ENCODE peak calls at places on chromosome 14, in eight cellular contexts. One of them, this sample, is unnamed.

GRCh38 chr14:52694761-52695480 is 437 bp downstream of the ERO1A start:
- DNase-seq in HepG2: peak; percentile 25
- DNase-seq in lower leg skin: no peak
- DNase-seq in GM12891: peak; percentile 24
- DNase-seq in esophagus squamous epithelium: peak; percentile 12
- DNase-seq in HCT116: no peak
- DNase-seq in transverse colon: peak; percentile 64
- DNase-seq in right lobe of liver: peak; percentile 69
- DNase-seq in this sample: peak; percentile 58

GRCh38 chr14:58098507-58098906 is 53.5 kb downstream of the ARMH4 start:
- DNase-seq in HepG2: no peak
- DNase-seq in transverse colon: peak; percentile 10
- DNase-seq in HCT116: no peak
- DNase-seq in GM12891: no peak
- DNase-seq in esophagus squamous epithelium: no peak
- DNase-seq in lower leg skin: no peak
- DNase-seq in right lobe of liver: no peak
- DNase-seq in this sample: no peak

GRCh38 chr14:105098316-105098715 is 33.1 kb upstream of the GPR132 start:
- DNase-seq in transverse colon: no peak
- DNase-seq in HCT116: no peak
- DNase-seq in GM12891: no peak
- DNase-seq in right lobe of liver: no peak
- DNase-seq in esophagus squamous epithelium: no peak
- DNase-seq in HepG2: no peak
- DNase-seq in lower leg skin: no peak
- DNase-seq in this sample: no peak

GRCh38 chr14:85296466-85297210 is 233.3 kb upstream of the FLRT2 start:
- DNase-seq in GM12891: no peak
- DNase-seq in right lobe of liver: no peak
- DNase-seq in esophagus squamous epithelium: no peak
- DNase-seq in lower leg skin: no peak
- DNase-seq in transverse colon: no peak
- DNase-seq in HepG2: no peak
- DNase-seq in HCT116: no peak
- DNase-seq in this sample: peak; percentile 92

GRCh38 chr14:92409069-92409468 is 86.1 kb downstream of the SLC24A4 start:
- DNase-seq in HCT116: no peak
- DNase-seq in right lobe of liver: no peak
- DNase-seq in lower leg skin: no peak
- DNase-seq in HepG2: no peak
- DNase-seq in transverse colon: peak; percentile 17
- DNase-seq in esophagus squamous epithelium: no peak
- DNase-seq in GM12891: no peak
- DNase-seq in this sample: no peak

GRCh38 chr14:36086629-36087380 is 89.7 kb downstream of the PTCSC3 start:
- DNase-seq in lower leg skin: no peak
- DNase-seq in right lobe of liver: no peak
- DNase-seq in esophagus squamous epithelium: no peak
- DNase-seq in HepG2: no peak
- DNase-seq in GM12891: no peak
- DNase-seq in transverse colon: no peak
- DNase-seq in HCT116: no peak
- DNase-seq in this sample: no peak

GRCh38 chr14:64971890-64972785 is at the start of gene RAB15:
- DNase-seq in esophagus squamous epithelium: no peak
- DNase-seq in right lobe of liver: no peak
- DNase-seq in HepG2: no peak
- DNase-seq in lower leg skin: no peak
- DNase-seq in HCT116: no peak
- DNase-seq in transverse colon: peak; percentile 32
- DNase-seq in GM12891: peak; percentile 67
- DNase-seq in this sample: peak; percentile 30

GRCh38 chr14:91229743-91230200 is 14.7 kb downstream of the GPR68 start:
- DNase-seq in right lobe of liver: no peak
- DNase-seq in HCT116: no peak
- DNase-seq in GM12891: peak; percentile 68
- DNase-seq in esophagus squamous epithelium: no peak
- DNase-seq in lower leg skin: no peak
- DNase-seq in transverse colon: peak; percentile 48
- DNase-seq in HepG2: no peak
- DNase-seq in this sample: no peak

GRCh38 chr14:39426605-39427004 is 5.6 kb downstream of the FBXO33 start:
- DNase-seq in HepG2: peak; percentile 56
- DNase-seq in HCT116: no peak
- DNase-seq in esophagus squamous epithelium: no peak
- DNase-seq in GM12891: no peak
- DNase-seq in right lobe of liver: no peak
- DNase-seq in transverse colon: no peak
- DNase-seq in lower leg skin: no peak
- DNase-seq in this sample: no peak

GRCh38 chr14:85439696-85440328 is 90.1 kb upstream of the FLRT2 start:
- DNase-seq in esophagus squamous epithelium: no peak
- DNase-seq in GM12891: no peak
- DNase-seq in transverse colon: no peak
- DNase-seq in lower leg skin: no peak
- DNase-seq in right lobe of liver: no peak
- DNase-seq in HepG2: no peak
- DNase-seq in HCT116: no peak
- DNase-seq in this sample: no peak

GRCh38 chr14:28098863-28099262 is 667.7 kb upstream of the FOXG1 start:
- DNase-seq in transverse colon: no peak
- DNase-seq in HepG2: no peak
- DNase-seq in esophagus squamous epithelium: no peak
- DNase-seq in GM12891: no peak
- DNase-seq in right lobe of liver: no peak
- DNase-seq in HCT116: no peak
- DNase-seq in lower leg skin: no peak
- DNase-seq in this sample: no peak

GRCh38 chr14:36773136-36773540 is 111.5 kb downstream of the PAX9 start:
- DNase-seq in right lobe of liver: no peak
- DNase-seq in lower leg skin: no peak
- DNase-seq in HCT116: peak; percentile 33
- DNase-seq in transverse colon: no peak
- DNase-seq in GM12891: no peak
- DNase-seq in esophagus squamous epithelium: no peak
- DNase-seq in HepG2: peak; percentile 51
- DNase-seq in this sample: peak; percentile 84

GRCh38 chr14:76430475-76430980 is 54.6 kb downstream of the ESRRB start:
- DNase-seq in GM12891: no peak
- DNase-seq in HepG2: no peak
- DNase-seq in HCT116: no peak
- DNase-seq in lower leg skin: no peak
- DNase-seq in transverse colon: no peak
- DNase-seq in right lobe of liver: no peak
- DNase-seq in esophagus squamous epithelium: no peak
- DNase-seq in this sample: no peak

GRCh38 chr14:51650721-51651387 is 856 bp upstream of the FRMD6 start:
- DNase-seq in right lobe of liver: peak; percentile 58
- DNase-seq in HepG2: no peak
- DNase-seq in HCT116: no peak
- DNase-seq in lower leg skin: peak; percentile 32
- DNase-seq in GM12891: no peak
- DNase-seq in esophagus squamous epithelium: no peak
- DNase-seq in transverse colon: peak; percentile 17
- DNase-seq in this sample: no peak

GRCh38 chr14:51652168-51653095 is 722 bp downstream of the FRMD6 start:
- DNase-seq in lower leg skin: peak; percentile 37
- DNase-seq in transverse colon: peak; percentile 35
- DNase-seq in HepG2: no peak
- DNase-seq in right lobe of liver: peak; percentile 82
- DNase-seq in GM12891: peak; percentile 32
- DNase-seq in esophagus squamous epithelium: no peak
- DNase-seq in HCT116: no peak
- DNase-seq in this sample: peak; percentile 53

GRCh38 chr14:51653096-51653814 is 1.5 kb downstream of the FRMD6 start:
- DNase-seq in transverse colon: no peak
- DNase-seq in HepG2: no peak
- DNase-seq in HCT116: no peak
- DNase-seq in GM12891: no peak
- DNase-seq in esophagus squamous epithelium: no peak
- DNase-seq in lower leg skin: no peak
- DNase-seq in right lobe of liver: no peak
- DNase-seq in this sample: peak; percentile 17

GRCh38 chr14:51653855-51654548 is 2.3 kb downstream of the FRMD6 start:
- DNase-seq in right lobe of liver: no peak
- DNase-seq in lower leg skin: no peak
- DNase-seq in GM12891: no peak
- DNase-seq in HCT116: no peak
- DNase-seq in HepG2: no peak
- DNase-seq in esophagus squamous epithelium: no peak
- DNase-seq in transverse colon: no peak
- DNase-seq in this sample: no peak

DNA sequence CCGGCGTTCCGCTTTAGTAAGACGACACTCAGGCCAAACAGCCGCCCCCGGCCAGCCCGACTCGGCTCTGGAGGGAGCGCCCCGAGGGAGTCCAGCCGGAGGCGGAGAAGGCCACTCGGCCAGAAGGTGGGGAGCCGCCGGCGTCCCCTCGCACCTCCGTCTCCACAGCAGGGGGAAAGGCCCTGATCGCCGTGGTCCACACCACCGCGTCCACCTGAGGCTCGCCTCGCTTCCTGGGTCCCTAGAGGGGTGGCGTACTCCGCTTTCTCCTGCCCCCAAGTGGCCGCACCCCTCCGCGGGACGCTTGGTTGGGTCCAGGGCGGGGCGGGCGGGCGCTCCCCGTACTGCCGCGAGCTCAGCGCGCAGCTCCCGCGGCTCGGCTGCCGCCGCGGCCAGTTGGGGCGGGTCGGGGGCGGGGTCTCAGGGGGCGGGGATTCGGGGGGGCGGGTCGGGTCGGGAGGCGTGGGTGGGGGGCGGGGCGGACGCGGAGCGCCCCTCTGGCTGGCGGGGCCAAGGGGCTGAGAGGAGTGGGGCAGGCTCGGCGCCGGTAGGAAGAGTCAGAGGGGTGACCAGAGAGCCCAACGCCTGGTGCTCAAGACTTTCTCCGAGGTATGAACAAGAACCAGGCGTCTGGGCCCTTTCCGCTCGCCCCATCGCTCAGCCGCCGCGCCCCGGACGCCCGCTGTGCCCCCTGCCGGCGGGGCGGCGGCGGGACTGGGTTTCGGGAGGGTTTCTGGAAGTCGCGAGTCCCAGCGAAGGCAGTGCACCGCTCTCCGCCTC is at the start of gene FRMD6:
- DNase-seq in transverse colon: peak; percentile 86
- DNase-seq in HCT116: peak; percentile 68
- DNase-seq in GM12891: peak; percentile 71
- DNase-seq in HepG2: peak; percentile 68
- DNase-seq in right lobe of liver: peak; percentile 88
- DNase-seq in lower leg skin: peak; percentile 78
- DNase-seq in esophagus squamous epithelium: peak; percentile 28
- DNase-seq in this sample: peak; percentile 93
- TF ChIP-seq POLR2A in transverse colon: peak; percentile 65
- TF ChIP-seq POLR2A in HCT116: peak; percentile 25
- TF ChIP-seq POLR2A in GM12891: no peak
- TF ChIP-seq POLR2A in HepG2: peak; percentile 57
- TF ChIP-seq POLR2A in right lobe of liver: peak; percentile 32
- TF ChIP-seq POLR2A in lower leg skin: no peak
- TF ChIP-seq POLR2A in esophagus squamous epithelium: no peak
- TF ChIP-seq POLR2A in this sample: peak; percentile 45

DNA sequence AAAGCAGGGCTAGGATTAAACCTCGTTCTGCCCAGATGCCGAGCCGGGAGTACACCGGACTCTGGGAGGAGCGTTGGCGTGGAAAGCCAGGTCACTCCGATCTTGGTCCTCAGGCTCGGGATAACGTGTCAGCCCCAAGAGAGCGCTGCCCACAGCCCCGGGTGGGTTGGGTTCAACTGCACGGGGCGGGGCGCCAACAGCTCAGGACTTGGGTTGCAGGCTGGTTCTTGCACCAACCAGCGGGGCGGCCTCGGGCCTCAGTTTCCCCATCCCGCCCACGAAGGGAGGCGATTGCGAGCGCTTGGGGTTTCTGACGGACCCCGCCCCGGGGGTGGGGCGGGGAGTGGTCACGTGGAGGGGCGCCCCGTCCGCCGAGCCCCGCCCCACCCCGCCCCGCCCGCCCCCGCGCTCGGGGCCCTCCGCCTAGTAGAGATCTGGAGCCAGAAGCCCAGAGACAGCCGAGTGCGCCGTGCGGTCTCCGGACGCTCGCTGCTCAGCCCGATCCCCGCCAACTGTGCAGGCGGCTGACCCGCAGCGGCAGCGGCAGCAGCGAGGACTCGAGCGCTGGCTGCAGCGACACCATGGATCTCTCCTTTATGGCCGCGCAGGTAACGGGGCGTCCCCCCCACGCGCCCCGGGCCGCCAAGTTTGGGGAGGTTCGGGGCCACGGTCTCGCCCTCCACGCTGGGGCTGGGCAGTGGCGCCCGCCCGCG is at the start of gene C14orf132:
- DNase-seq in esophagus squamous epithelium: no peak
- DNase-seq in lower leg skin: peak; percentile 50
- DNase-seq in HCT116: peak; percentile 18
- DNase-seq in right lobe of liver: peak; percentile 81
- DNase-seq in transverse colon: peak; percentile 67
- DNase-seq in HepG2: no peak
- DNase-seq in GM12891: peak; percentile 36
- DNase-seq in this sample: peak; percentile 18
- TF ChIP-seq POLR2A in esophagus squamous epithelium: no peak
- TF ChIP-seq POLR2A in lower leg skin: no peak
- TF ChIP-seq POLR2A in HCT116: peak; percentile 49
- TF ChIP-seq POLR2A in right lobe of liver: peak; percentile 81
- TF ChIP-seq POLR2A in transverse colon: peak; percentile 46
- TF ChIP-seq POLR2A in HepG2: no peak
- TF ChIP-seq POLR2A in GM12891: no peak
- TF ChIP-seq POLR2A in this sample: no peak

DNA sequence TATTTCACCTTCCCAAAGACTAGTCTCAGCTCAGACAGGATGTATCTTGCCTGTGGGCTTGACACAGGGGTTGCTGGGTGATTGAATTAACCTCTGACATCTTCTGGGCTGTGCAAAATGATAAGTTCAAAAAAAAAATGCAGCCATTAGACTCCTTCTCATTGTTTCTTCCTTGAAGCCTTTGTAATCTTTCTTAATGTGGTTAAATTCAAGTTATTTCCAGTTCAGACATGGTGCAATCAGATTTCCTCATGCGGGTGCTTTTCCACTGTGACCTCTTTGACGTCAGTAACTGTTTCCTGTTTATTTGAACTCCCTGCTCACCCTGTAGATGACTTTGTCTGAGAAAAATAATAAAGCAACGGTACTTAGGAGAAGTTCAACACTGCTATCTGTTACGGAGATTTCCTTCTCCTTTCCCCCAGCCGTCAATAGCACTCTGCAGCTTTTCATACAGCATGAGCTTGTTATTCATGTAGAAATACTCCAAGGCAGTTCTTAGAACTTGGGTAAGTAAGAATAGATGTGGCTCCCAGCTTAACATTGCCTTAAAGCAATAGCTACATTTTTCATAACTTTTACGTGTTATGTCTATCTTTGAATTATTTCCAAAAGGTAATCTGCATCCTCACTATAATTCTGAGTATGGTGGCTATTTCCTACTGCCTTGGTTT is 155.5 kb downstream of the PRKCH start:
- DNase-seq in lower leg skin: peak; percentile 67
- DNase-seq in GM12891: no peak
- DNase-seq in HepG2: no peak
- DNase-seq in HCT116: no peak
- DNase-seq in right lobe of liver: no peak
- DNase-seq in transverse colon: peak; percentile 48
- DNase-seq in esophagus squamous epithelium: no peak
- DNase-seq in this sample: no peak
- TF ChIP-seq POLR2A in lower leg skin: no peak
- TF ChIP-seq POLR2A in GM12891: no peak
- TF ChIP-seq POLR2A in HepG2: no peak
- TF ChIP-seq POLR2A in HCT116: no peak
- TF ChIP-seq POLR2A in right lobe of liver: peak; percentile 73
- TF ChIP-seq POLR2A in transverse colon: peak; percentile 60
- TF ChIP-seq POLR2A in esophagus squamous epithelium: no peak
- TF ChIP-seq POLR2A in this sample: no peak

GRCh38 chr14:68822132-68822651 is 29.3 kb upstream of the ZFP36L1 start:
- DNase-seq in lower leg skin: no peak
- DNase-seq in HCT116: no peak
- DNase-seq in transverse colon: no peak
- DNase-seq in esophagus squamous epithelium: no peak
- DNase-seq in HepG2: no peak
- DNase-seq in GM12891: peak; percentile 62
- DNase-seq in right lobe of liver: no peak
- DNase-seq in this sample: no peak
- TF ChIP-seq POLR2A in lower leg skin: no peak
- TF ChIP-seq POLR2A in HCT116: no peak
- TF ChIP-seq POLR2A in transverse colon: no peak
- TF ChIP-seq POLR2A in esophagus squamous epithelium: no peak
- TF ChIP-seq POLR2A in HepG2: no peak
- TF ChIP-seq POLR2A in GM12891: peak; percentile 69
- TF ChIP-seq POLR2A in right lobe of liver: peak; percentile 39
- TF ChIP-seq POLR2A in this sample: no peak